ENCODE peak calls at places on chromosomes 6 and 20, in four cellular contexts. D is fibroblast of villous mesenchyme, L is AG09309, B is fibroblast of the aortic adventitia. A is an unnamed sample.

GRCh38 chr6:12916001-12916400 is 199.4 kb downstream of the PHACTR1 start:
- DNase-seq in D (no peak), L (no peak), B (no peak), A (no peak)

GRCh38 chr6:24919404-24919892 is 16.3 kb downstream of the RIPOR2 start:
- DNase-seq in D (no peak), L (no peak), B (no peak), A (peak; percentile 70)

GRCh38 chr6:37777272-37777736 is 42.2 kb upstream of the ZFAND3 start:
- DNase-seq in D (no peak), L (no peak), B (no peak), A (no peak)

GRCh38 chr6:167047554-167047953 is 48.4 kb downstream of the CEP43 start:
- DNase-seq in D (no peak), L (no peak), B (no peak), A (no peak)

GRCh38 chr6:42026540-42026939 is 23.8 kb upstream of the TAF8 start:
- DNase-seq in D (no peak), L (no peak), B (no peak), A (no peak)

GRCh38 chr20:7579888-7580287 is 360.4 kb downstream of the HAO1 start:
- DNase-seq in D (no peak), L (no peak), B (peak; percentile 19), A (no peak)

GRCh38 chr20:39661833-39662232 is 699.7 kb downstream of the DHX35 start:
- DNase-seq in D (no peak), L (no peak), B (peak; percentile 0), A (no peak)

GRCh38 chr20:17406191-17406590 is 125.0 kb downstream of the BFSP1 start:
- DNase-seq in D (no peak), L (no peak), B (no peak), A (no peak)

GRCh38 chr6:35493307-35493983 is 3.4 kb downstream of the TEAD3 start:
- DNase-seq in D (no peak), L (no peak), B (no peak), A (no peak)
- H3K4me3 ChIP-seq in D (peak overlapping the region; percentile 82), L (no peak overlapping the region), B (no peak overlapping the region), A (no peak overlapping the region)

GRCh38 chr6:73521351-73522254 is 771 bp upstream of the EEF1A1 start:
- DNase-seq in D (peak; percentile 94), L (peak; percentile 59), B (peak; percentile 89), A (peak; percentile 67)

GRCh38 chr6:73519943-73520687 is 717 bp downstream of the EEF1A1 start:
- DNase-seq in D (peak; percentile 82), L (peak; percentile 52), B (peak; percentile 84), A (no peak)

GRCh38 chr6:73520688-73521350 is at the start of gene EEF1A1:
- DNase-seq in D (peak; percentile 100), L (peak; percentile 99), B (peak; percentile 100), A (peak; percentile 100)

GRCh38 chr6:73525546-73526330 is 4.9 kb upstream of the EEF1A1 start:
- DNase-seq in D (no peak), L (no peak), B (peak; percentile 29), A (no peak)

DNA sequence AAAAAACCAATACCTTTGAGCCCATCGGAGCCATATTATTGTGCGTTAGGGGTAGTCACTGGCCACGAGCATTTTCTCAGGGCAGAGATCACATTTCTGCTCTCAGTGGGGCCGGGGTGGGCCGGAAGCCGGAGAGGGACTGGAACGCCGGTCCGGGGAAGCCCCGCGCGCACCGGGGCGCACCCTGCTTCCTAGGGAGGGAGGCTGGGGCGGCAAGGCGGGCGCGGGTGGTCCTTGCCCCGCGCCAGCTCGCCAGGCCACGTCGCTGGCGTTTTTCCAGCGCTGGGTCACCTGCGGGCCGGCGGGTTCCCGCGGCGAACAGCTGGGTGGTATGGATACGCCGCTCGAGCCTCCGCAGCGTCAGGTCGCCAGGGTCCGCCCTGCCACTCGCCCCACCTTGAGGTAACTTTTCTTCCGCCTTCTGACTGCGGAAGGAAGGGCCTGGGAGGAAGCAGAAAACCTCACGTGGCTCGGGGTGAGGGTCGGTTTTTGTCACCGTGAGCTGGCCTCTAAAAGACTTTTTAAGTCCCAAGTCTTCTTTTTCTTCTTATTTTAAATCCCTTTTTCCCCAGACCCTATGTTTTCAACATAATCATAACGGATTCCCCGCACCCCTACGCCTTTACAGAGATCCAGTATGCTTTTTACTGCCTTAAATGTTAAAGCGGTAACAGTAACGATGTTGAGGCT is 2.7 kb upstream of the EEF1A1 start:
- DNase-seq in D (peak; percentile 50), L (no peak), B (peak; percentile 41), A (no peak)
- H3K4me3 ChIP-seq in D (peak overlapping the region; percentile 65), L (peak overlapping the region; percentile 47), B (peak overlapping the region; percentile 62), A (peak overlapping the region; percentile 51)

DNA sequence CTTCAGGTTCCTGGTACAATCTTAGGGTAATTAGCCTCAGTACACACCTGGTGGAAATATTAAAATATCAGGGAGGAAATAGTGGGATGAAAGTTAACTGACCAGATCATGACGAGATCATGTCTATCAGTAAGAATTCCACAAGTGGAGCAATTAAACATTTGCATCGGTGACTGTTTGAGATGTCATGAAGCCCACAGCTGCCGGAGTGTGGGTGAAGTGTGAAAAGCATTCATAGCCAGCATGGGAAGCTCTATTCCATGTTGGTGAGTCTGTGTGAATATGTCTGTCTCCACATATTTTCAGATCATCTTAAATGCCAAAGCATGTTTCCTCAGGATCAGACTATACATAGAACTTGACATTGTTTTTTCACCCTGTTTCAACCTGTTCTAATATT is 142.8 kb downstream of the IPCEF1 start:
- DNase-seq in D (no peak), L (no peak), B (no peak), A (no peak)
- H3K4me3 ChIP-seq in D (no peak overlapping the region), L (no peak overlapping the region), B (no peak overlapping the region), A (no peak overlapping the region)

DNA sequence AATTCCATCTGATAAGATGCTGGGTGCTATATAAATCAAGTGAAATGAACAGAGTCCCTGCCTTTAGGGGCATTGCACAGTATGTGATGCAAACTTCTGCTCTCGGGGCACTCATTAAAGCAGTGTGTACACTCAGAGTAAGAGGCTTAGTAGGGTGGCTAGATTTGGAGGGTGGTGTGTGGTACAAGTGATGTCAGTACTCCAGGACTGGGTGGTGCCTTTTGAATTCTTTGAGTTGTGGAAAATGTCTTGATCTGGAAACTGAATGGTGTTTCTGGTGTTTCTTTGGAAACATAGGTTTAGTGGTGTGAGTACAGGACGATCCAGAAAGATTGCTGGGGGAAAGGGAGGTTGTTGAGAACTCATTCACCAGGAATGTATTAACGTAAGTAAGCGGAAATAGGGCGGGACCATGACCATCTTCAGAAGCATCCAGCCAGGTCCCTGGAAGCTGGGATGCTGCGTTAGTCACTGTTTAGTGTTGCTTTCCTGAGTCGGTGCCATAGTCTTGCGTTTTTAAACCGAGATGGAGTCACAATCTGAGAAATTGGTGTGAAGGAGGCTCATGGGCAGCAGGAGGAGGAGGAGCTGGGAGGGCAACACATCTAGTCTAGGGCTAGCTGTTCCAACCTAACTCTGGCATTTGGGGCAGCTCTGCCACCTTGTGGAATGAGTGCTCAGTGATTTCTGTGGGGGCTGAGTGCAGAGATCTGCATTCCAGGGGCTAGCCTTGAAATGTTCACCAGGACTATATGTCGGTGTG is 70.3 kb downstream of the SCAND1 start:
- DNase-seq in D (peak; percentile 99), L (peak; percentile 100), B (peak; percentile 100), A (peak; percentile 99)
- H3K4me3 ChIP-seq in D (peak overlapping the region; percentile 49), L (peak overlapping the region; percentile 3), B (peak overlapping the region; percentile 47), A (peak overlapping the region; percentile 16)

DNA sequence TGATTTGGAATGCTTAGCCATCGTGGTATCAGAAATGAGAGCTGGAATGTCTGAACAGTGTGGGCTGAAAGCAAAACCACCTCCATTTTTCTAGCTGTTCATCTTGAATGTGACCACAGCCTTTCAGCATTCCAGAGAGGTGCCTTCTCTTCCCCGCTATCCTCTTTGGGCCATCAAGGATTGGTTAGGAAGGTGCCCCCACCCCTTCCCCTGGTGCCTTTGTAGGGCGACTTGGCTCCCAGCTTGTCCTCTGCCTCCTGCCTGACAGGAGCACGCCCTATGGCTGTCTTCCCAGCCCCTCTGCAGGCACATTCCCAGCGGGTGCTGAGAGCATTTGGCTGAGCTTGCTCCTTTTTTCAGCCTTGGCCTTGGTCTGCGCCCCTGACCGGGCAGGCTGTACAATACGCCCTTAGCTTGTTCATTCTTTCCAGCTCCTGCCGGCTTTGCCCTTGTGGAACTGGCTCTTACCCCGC is 97.5 kb downstream of the ARMC2 start:
- DNase-seq in D (peak; percentile 66), L (peak; percentile 18), B (peak; percentile 93), A (no peak)
- H3K4me3 ChIP-seq in D (peak overlapping the region; percentile 12), L (peak overlapping the region; percentile 10), B (peak overlapping the region; percentile 1), A (no peak overlapping the region)

GRCh38 chr6:46014054-46014453 is 1.6 kb downstream of the CLIC5 start:
- DNase-seq in D (no peak), L (no peak), B (no peak), A (no peak)

GRCh38 chr6:46016063-46016608 is 476 bp upstream of the CLIC5 start:
- DNase-seq in D (no peak), L (no peak), B (no peak), A (no peak)

GRCh38 chr6:46013639-46014038 is 2.0 kb downstream of the CLIC5 start:
- DNase-seq in D (no peak), L (no peak), B (no peak), A (no peak)

GRCh38 chr6:46015119-46015968 is at the start of gene CLIC5:
- DNase-seq in D (no peak), L (no peak), B (no peak), A (no peak)

DNA sequence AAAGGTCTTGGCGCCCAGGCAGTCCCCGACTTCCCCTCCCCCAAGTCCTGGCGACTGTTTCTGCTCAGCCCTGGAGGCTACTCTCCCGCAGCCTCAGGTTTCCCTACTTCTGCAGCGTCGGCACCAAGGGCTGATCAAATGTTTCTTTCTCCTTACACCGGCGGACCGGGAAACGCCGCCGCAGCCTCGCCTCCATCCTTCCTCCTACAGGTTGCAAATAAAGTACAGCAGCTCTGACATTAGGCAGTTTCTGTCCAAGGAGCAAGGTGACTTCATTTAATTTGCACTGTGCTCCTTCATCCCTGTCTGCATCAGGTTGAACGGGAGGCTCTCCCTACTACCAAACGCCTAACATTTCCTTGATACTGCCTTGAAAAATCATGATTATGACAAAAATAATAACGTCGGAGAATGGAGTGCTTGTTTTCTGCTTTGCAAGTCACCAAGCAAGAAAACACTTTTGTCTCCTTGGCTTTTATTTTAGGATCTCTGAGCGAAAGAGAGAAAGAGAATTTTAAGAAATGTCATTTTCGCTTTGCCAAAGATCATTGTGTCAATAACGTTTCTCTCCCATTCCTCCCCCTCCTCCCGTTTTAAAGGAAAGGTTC is 1.0 kb downstream of the CLIC5 start:
- DNase-seq in D (no peak), L (no peak), B (no peak), A (no peak)
- H3K4me3 ChIP-seq in D (no peak overlapping the region), L (no peak overlapping the region), B (no peak overlapping the region), A (peak overlapping the region; percentile 24)

DNA sequence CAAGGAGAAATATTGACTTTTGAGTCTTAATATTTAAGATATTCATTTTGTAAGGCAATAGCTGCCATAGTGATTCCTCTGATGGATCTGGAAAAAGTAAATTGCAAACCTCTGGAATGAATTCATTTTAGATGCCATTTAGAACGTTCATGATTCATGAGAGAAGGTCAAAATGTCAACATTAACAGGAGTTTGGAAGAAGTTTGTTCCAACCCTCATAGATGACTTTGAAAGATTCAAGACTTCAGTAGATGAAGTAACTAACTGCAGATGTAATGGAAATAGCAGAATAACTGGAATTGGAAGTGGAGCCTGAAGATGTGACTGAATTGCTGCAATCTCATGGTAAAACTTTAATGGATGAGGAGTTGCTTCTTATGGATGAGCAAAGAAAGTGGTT is 100.9 kb upstream of the CCN2 start:
- DNase-seq in D (no peak), L (no peak), B (peak; percentile 69), A (no peak)
- H3K4me3 ChIP-seq in D (no peak overlapping the region), L (no peak overlapping the region), B (no peak overlapping the region), A (no peak overlapping the region)

A was measured in skeletal muscle cell.